ENCODE peak calls at places on chromosomes 3 and 15, in four cellular contexts. One of them, this sample, is unnamed.

GRCh38 chr15:43928152-43928551 is 101.3 kb downstream of the WDR76 start:
- DNase-seq in dorsolateral prefrontal cortex: no peak
- DNase-seq in AG09309: no peak
- DNase-seq in lower lobe of right lung: no peak
- DNase-seq in this sample: no peak

GRCh38 chr15:57153140-57153539 is 223.2 kb upstream of the CGNL1 start:
- DNase-seq in dorsolateral prefrontal cortex: no peak
- DNase-seq in AG09309: no peak
- DNase-seq in lower lobe of right lung: no peak
- DNase-seq in this sample: no peak

GRCh38 chr3:179599531-179599930 is 4.9 kb downstream of the MRPL47 start:
- DNase-seq in dorsolateral prefrontal cortex: no peak
- DNase-seq in AG09309: no peak
- DNase-seq in lower lobe of right lung: no peak
- DNase-seq in this sample: no peak

GRCh38 chr3:52430416-52430810 is 14.5 kb downstream of the SEMA3G start:
- DNase-seq in dorsolateral prefrontal cortex: no peak
- DNase-seq in AG09309: no peak
- DNase-seq in lower lobe of right lung: no peak
- DNase-seq in this sample: no peak

GRCh38 chr3:185688808-185689207 is 102.7 kb downstream of the SENP2 start:
- DNase-seq in dorsolateral prefrontal cortex: no peak
- DNase-seq in AG09309: peak; percentile 87
- DNase-seq in lower lobe of right lung: no peak
- DNase-seq in this sample: no peak

GRCh38 chr3:71504250-71505036 is 79.1 kb downstream of the FOXP1 start:
- DNase-seq in dorsolateral prefrontal cortex: no peak
- DNase-seq in AG09309: peak; percentile 74
- DNase-seq in lower lobe of right lung: no peak
- DNase-seq in this sample: no peak

GRCh38 chr3:54126551-54126950 is 4.2 kb downstream of the CACNA2D3 start:
- DNase-seq in dorsolateral prefrontal cortex: no peak
- DNase-seq in AG09309: no peak
- DNase-seq in lower lobe of right lung: no peak
- DNase-seq in this sample: peak; percentile 2

GRCh38 chr3:4819761-4820160 is 159.5 kb upstream of the BHLHE40 start:
- DNase-seq in dorsolateral prefrontal cortex: no peak
- DNase-seq in AG09309: no peak
- DNase-seq in lower lobe of right lung: no peak
- DNase-seq in this sample: no peak

GRCh38 chr15:90598053-90598577 is 68.4 kb downstream of the CRTC3 start:
- DNase-seq in dorsolateral prefrontal cortex: no peak
- DNase-seq in AG09309: no peak
- DNase-seq in lower lobe of right lung: peak; percentile 70
- DNase-seq in this sample: no peak

GRCh38 chr3:152827313-152827712 is 7.6 kb upstream of the P2RY1 start:
- DNase-seq in dorsolateral prefrontal cortex: no peak
- DNase-seq in AG09309: no peak
- DNase-seq in lower lobe of right lung: no peak
- DNase-seq in this sample: no peak

GRCh38 chr15:27486036-27486435 is 515.1 kb downstream of the GABRG3 start:
- DNase-seq in dorsolateral prefrontal cortex: no peak
- DNase-seq in AG09309: no peak
- DNase-seq in lower lobe of right lung: no peak
- DNase-seq in this sample: no peak

GRCh38 chr15:27486676-27487290 is 515.8 kb downstream of the GABRG3 start:
- DNase-seq in dorsolateral prefrontal cortex: no peak
- DNase-seq in AG09309: no peak
- DNase-seq in lower lobe of right lung: no peak
- DNase-seq in this sample: no peak

GRCh38 chr15:27487846-27488245 is 516.9 kb downstream of the GABRG3 start:
- DNase-seq in dorsolateral prefrontal cortex: no peak
- DNase-seq in AG09309: no peak
- DNase-seq in lower lobe of right lung: no peak
- DNase-seq in this sample: no peak

GRCh38 chr15:27483124-27483523 is 512.1 kb downstream of the GABRG3 start:
- DNase-seq in dorsolateral prefrontal cortex: no peak
- DNase-seq in AG09309: no peak
- DNase-seq in lower lobe of right lung: no peak
- DNase-seq in this sample: no peak

DNA sequence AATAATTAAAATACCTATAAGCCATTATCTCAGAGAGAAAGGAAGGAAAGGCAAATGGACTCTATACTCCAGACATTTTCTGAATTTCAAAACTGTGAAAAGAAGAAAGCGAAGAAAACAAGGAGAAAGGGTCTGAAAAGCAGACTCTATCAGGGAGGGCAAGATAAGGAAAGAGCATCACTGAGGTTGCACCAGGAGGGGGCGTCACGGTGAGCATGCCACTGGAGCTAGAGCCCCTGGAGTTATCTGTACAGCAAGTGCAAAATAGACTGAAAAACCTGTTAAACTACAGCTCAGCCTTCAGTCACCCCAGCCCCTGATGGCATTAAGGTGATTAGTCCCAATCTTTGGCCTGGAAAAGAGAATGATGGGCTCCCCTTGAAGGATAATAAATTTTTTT is 514.3 kb downstream of the GABRG3 start:
- DNase-seq in dorsolateral prefrontal cortex: no peak
- DNase-seq in AG09309: no peak
- DNase-seq in lower lobe of right lung: no peak
- DNase-seq in this sample: no peak
- TF ChIP-seq CTCF in dorsolateral prefrontal cortex: no peak
- TF ChIP-seq CTCF in AG09309: no peak
- TF ChIP-seq CTCF in lower lobe of right lung: no peak
- TF ChIP-seq CTCF in this sample: no peak

DNA sequence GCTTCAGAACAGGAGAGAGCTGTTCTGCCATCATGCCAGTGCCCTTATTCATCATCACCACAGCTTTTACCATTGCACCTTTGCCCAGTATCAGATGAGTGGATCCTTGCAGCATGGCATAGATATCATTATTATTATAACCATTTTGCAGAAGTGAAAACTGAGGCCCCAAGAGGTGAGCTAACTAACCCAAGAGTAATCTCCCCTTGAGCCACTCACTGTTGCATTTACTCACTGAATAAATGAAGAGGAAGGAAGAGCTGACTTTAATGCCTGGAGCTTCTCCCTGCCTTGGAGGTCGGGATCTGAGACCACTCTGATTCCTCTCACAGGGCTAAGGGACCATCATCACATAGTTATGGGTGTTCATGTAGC is 32.0 kb downstream of the HRH1 start:
- DNase-seq in dorsolateral prefrontal cortex: no peak
- DNase-seq in AG09309: no peak
- DNase-seq in lower lobe of right lung: no peak
- DNase-seq in this sample: no peak
- TF ChIP-seq CTCF in dorsolateral prefrontal cortex: no peak
- TF ChIP-seq CTCF in AG09309: no peak
- TF ChIP-seq CTCF in lower lobe of right lung: no peak
- TF ChIP-seq CTCF in this sample: no peak

GRCh38 chr15:58308742-58309355 is 122.9 kb upstream of the LIPC start:
- DNase-seq in dorsolateral prefrontal cortex: no peak
- DNase-seq in AG09309: no peak
- DNase-seq in lower lobe of right lung: no peak
- DNase-seq in this sample: no peak
- TF ChIP-seq CTCF in dorsolateral prefrontal cortex: no peak
- TF ChIP-seq CTCF in AG09309: peak; percentile 3
- TF ChIP-seq CTCF in lower lobe of right lung: no peak
- TF ChIP-seq CTCF in this sample: peak; percentile 46

GRCh38 chr3:122921791-122922651 is 105.5 kb downstream of the SEMA5B start:
- DNase-seq in dorsolateral prefrontal cortex: no peak
- DNase-seq in AG09309: no peak
- DNase-seq in lower lobe of right lung: no peak
- DNase-seq in this sample: no peak
- TF ChIP-seq CTCF in dorsolateral prefrontal cortex: no peak
- TF ChIP-seq CTCF in AG09309: no peak
- TF ChIP-seq CTCF in lower lobe of right lung: no peak
- TF ChIP-seq CTCF in this sample: peak; percentile 36

DNA sequence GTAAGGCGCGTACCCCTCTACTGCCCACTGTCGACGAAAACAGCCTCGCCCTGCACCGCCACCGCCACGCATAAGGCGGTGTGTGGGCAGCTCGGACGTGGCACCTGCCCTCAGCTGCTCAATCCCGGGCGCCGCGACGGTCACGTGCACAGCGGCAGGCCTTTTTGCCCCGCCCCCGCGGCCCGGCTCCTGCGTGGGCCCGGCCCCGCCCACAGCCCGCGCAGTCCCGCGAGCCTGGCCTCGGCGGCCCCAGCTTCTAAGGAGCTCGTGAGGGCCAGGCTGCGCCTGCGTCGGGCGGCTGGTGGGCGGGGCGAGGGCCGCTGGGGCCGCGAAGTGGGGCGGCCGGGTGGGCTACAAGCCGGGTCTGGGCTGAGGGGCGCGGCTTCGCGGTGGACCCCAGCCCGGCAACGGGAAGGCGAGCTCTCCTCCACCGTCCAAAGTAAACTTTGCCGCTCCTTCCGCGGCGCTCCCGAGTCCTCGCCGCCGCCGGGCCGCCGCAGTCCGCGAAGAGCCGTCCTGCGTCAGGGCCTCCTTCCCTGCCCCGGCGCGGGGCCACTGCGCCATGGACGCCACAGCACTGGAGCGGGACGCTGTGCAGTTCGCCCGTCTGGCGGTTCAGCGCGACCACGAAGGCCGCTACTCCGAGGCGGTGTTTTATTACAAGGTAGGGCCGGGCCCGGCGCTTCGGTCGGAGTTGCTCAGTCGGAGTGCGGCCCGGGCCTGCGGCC is at the start of gene CAPN7:
- DNase-seq in dorsolateral prefrontal cortex: peak; percentile 91
- DNase-seq in AG09309: peak; percentile 69
- DNase-seq in lower lobe of right lung: peak; percentile 98
- DNase-seq in this sample: peak; percentile 94
- TF ChIP-seq CTCF in dorsolateral prefrontal cortex: no peak
- TF ChIP-seq CTCF in AG09309: peak; percentile 57
- TF ChIP-seq CTCF in lower lobe of right lung: peak; percentile 53
- TF ChIP-seq CTCF in this sample: peak; percentile 61

GRCh38 chr3:30225021-30225420 is 381.4 kb upstream of the TGFBR2 start:
- DNase-seq in dorsolateral prefrontal cortex: no peak
- DNase-seq in AG09309: no peak
- DNase-seq in lower lobe of right lung: no peak
- DNase-seq in this sample: no peak
- TF ChIP-seq CTCF in dorsolateral prefrontal cortex: no peak
- TF ChIP-seq CTCF in AG09309: no peak
- TF ChIP-seq CTCF in lower lobe of right lung: no peak
- TF ChIP-seq CTCF in this sample: no peak

DNA sequence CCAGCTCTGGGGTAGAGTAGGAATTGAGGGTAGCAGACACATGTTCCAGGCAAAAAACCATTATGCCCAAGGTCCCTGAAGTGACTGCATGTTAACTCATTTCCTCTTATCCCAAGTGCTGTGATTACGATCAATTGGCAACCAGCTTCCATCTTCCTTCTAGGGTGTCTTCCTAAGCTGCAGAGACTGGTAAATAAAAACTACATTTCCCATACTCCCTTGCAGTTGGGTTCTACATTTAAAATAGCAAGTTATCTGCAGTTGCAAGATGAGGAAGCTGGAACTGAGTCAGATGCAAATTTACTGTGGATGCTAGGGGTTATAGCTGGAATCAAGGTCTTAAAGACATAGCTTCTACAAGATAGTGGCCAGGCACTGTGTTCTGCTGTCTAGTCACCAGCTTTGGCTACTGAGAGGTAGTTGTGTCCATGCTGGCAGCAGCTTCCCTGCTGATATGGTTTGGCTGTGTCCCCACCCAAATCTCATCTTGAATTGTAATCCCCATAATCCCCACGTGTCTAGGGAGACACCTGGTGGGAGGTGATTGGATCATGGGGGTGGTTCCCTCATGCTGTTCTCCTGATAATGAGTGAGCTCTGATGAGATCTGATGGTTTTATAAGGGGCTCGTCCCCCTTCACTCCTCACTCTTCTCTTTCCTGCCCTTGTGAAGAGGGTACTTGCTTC is 51.3 kb upstream of the FBN1 start:
- DNase-seq in dorsolateral prefrontal cortex: no peak
- DNase-seq in AG09309: no peak
- DNase-seq in lower lobe of right lung: no peak
- DNase-seq in this sample: no peak
- TF ChIP-seq CTCF in dorsolateral prefrontal cortex: no peak
- TF ChIP-seq CTCF in AG09309: no peak
- TF ChIP-seq CTCF in lower lobe of right lung: no peak
- TF ChIP-seq CTCF in this sample: no peak

GRCh38 chr3:126081618-126082333 is 2.1 kb downstream of the SLC41A3 start:
- DNase-seq in dorsolateral prefrontal cortex: no peak
- DNase-seq in AG09309: no peak
- DNase-seq in lower lobe of right lung: no peak
- DNase-seq in this sample: no peak
- TF ChIP-seq CTCF in dorsolateral prefrontal cortex: no peak
- TF ChIP-seq CTCF in AG09309: peak; percentile 40
- TF ChIP-seq CTCF in lower lobe of right lung: peak; percentile 32
- TF ChIP-seq CTCF in this sample: peak; percentile 66

GRCh38 chr15:55993804-55994539 is 560 bp upstream of the NEDD4 start:
- DNase-seq in dorsolateral prefrontal cortex: no peak
- DNase-seq in AG09309: peak; percentile 27
- DNase-seq in lower lobe of right lung: no peak
- DNase-seq in this sample: no peak

GRCh38 chr15:55992769-55993110 is 672 bp downstream of the NEDD4 start:
- DNase-seq in dorsolateral prefrontal cortex: no peak
- DNase-seq in AG09309: peak; percentile 17
- DNase-seq in lower lobe of right lung: no peak
- DNase-seq in this sample: no peak

GRCh38 chr15:55991841-55992768 is 1.3 kb downstream of the NEDD4 start:
- DNase-seq in dorsolateral prefrontal cortex: no peak
- DNase-seq in AG09309: no peak
- DNase-seq in lower lobe of right lung: no peak
- DNase-seq in this sample: no peak

GRCh38 chr15:55990986-55991385 is 2.4 kb downstream of the NEDD4 start:
- DNase-seq in dorsolateral prefrontal cortex: no peak
- DNase-seq in AG09309: no peak
- DNase-seq in lower lobe of right lung: no peak
- DNase-seq in this sample: no peak

DNA sequence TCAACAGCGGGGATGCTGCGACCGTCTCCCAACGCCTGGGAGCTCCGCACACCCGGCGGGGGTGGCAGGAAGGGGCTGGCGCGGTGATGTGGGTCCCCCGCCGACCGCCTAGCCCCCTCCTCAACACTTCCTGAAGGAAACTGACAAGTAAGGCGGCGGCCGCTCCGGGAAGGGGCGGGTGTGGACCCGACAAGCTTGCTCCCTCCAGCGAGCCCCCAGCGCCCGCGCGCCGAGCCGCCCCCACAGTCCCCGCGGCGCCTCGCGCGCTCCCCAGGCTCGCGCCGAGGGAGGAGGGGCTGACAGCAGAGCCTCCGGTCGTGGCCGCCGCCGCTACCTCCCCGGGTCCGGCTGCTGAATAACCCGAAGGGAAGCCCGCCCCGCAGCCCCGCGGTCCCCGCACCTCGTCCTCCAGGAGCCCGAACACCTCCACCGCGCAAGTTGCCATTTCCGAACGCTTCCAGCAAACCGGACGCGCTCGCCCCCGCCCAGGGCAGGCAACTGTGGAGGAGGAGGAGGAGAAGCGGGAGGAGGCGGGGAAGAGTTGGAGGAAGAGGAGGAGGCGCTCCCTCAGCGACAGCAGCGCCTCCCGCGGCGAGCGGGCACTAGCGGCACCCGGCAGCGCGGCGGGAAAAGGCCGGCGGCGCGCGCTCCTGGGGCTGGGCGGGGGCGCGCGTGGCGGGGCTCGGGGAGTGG is at the start of gene NEDD4:
- DNase-seq in dorsolateral prefrontal cortex: peak; percentile 52
- DNase-seq in AG09309: peak; percentile 40
- DNase-seq in lower lobe of right lung: peak; percentile 90
- DNase-seq in this sample: peak; percentile 87
- TF ChIP-seq CTCF in dorsolateral prefrontal cortex: peak; percentile 18
- TF ChIP-seq CTCF in AG09309: peak; percentile 49
- TF ChIP-seq CTCF in lower lobe of right lung: peak; percentile 51
- TF ChIP-seq CTCF in this sample: peak; percentile 66